ENCODE peak calls at places on chromosome 10, in six cellular contexts. S is sigmoid colon; A is NAMALWA; O is K562; Y is Daoy; T is activated naive CD4-positive, alpha-beta T cell treated with anti-CD3 and anti-CD28 coated beads for 36 hours. J is an unnamed sample.
A peak's percentile ranks its signal among the peaks of the same experiment; 100 is the strongest.

GRCh38 chr10:124961248-124961570 is 19.3 kb downstream of the ZRANB1 start:
- DNase-seq in S (no peak), A (no peak), O (no peak), Y (no peak), T (no peak), J (no peak)

GRCh38 chr10:944034-944831 is 12.7 kb upstream of the LARP4B start:
- DNase-seq in S (peak; percentile 77), A (no peak), O (no peak), Y (peak; percentile 32), T (peak; percentile 52), J (peak; percentile 38)

GRCh38 chr10:11602919-11603523 is 8.4 kb downstream of the USP6NL start:
- DNase-seq in S (no peak), A (peak; percentile 26), O (no peak), Y (no peak), T (no peak), J (no peak)

GRCh38 chr10:1048349-1048731 is 579 bp downstream of the IDI1 start:
- DNase-seq in S (peak; percentile 89), A (no peak), O (no peak), Y (no peak), T (peak; percentile 61), J (peak; percentile 17)

GRCh38 chr10:79324032-79324695 is 23.1 kb upstream of the PPIF start:
- DNase-seq in S (no peak), A (no peak), O (no peak), Y (no peak), T (no peak), J (no peak)

GRCh38 chr10:59315465-59315864 is 46.9 kb downstream of the FAM13C start:
- DNase-seq in S (no peak), A (no peak), O (no peak), Y (no peak), T (no peak), J (no peak)

GRCh38 chr10:132342553-132342952 is 10.6 kb downstream of the LRRC27 start:
- DNase-seq in S (no peak), A (no peak), O (no peak), Y (no peak), T (no peak), J (no peak)

GRCh38 chr10:13502384-13502783 is 26.4 kb downstream of the BEND7 start:
- DNase-seq in S (no peak), A (no peak), O (no peak), Y (no peak), T (no peak), J (no peak)

GRCh38 chr10:15027741-15028140 is 16.0 kb upstream of the OLAH start:
- DNase-seq in S (no peak), A (no peak), O (no peak), Y (no peak), T (no peak), J (no peak)

GRCh38 chr10:58266003-58266825 is 1.5 kb downstream of the IPMK start:
- DNase-seq in S (no peak), A (peak; percentile 84), O (peak; percentile 31), Y (peak; percentile 41), T (peak; percentile 62), J (peak; percentile 63)

J was measured in HFFc6.